ENCODE peak calls at places on chromosomes 13 and 19, in ten cellular contexts. H is Peyer's patch, O is psoas muscle, S is WERI-Rb-1, I is uterus, E is endodermal cell, L is fibroblast of lung, P is A673, T is esophagus squamous epithelium, G is upper lobe of left lung. C is an unnamed sample.

GRCh38 chr19:35883920-35884319 is 15.5 kb downstream of the APLP1 start:
- DNase-seq in G (no peak), H (no peak), P (no peak), I (no peak), S (no peak), O (no peak), L (no peak), T (no peak), E (no peak), C (no peak)

GRCh38 chr13:99178636-99179035 is 22.0 kb upstream of the UBAC2 start:
- DNase-seq in P (no peak), L (no peak), H (no peak), O (no peak), T (no peak), I (no peak), G (no peak), E (no peak), S (no peak), C (no peak)

GRCh38 chr19:55540619-55541018 is 3.7 kb upstream of the SBK2 start:
- DNase-seq in E (no peak), I (no peak), O (peak; percentile 46), T (no peak), G (no peak), H (no peak), L (no peak), P (no peak), S (peak; percentile 78), C (peak; percentile 51)

GRCh38 chr13:65677906-65678305 is 1552.2 kb downstream of the PCDH9 start:
- DNase-seq in S (no peak), T (no peak), P (no peak), I (no peak), O (no peak), E (no peak), H (no peak), G (no peak), L (peak; percentile 37), C (peak; percentile 45)

GRCh38 chr19:3443840-3444694 is 36.3 kb downstream of the SMIM24 start:
- DNase-seq in E (peak; percentile 91), S (no peak), P (no peak), O (no peak), I (no peak), H (no peak), T (no peak), L (peak; percentile 15), G (no peak), C (peak; percentile 71)

GRCh38 chr13:64639206-64639605 is 2590.9 kb downstream of the PCDH9 start:
- DNase-seq in P (peak; percentile 7), I (no peak), T (no peak), G (no peak), E (no peak), S (no peak), O (no peak), H (no peak), L (no peak), C (no peak)

GRCh38 chr13:39663958-39664357 is 8.5 kb downstream of the COG6 start:
- DNase-seq in I (no peak), L (no peak), P (no peak), G (no peak), H (no peak), E (no peak), S (no peak), T (no peak), O (no peak), C (no peak)

GRCh38 chr13:95099541-95099940 is 201.7 kb downstream of the ABCC4 start:
- DNase-seq in I (no peak), E (no peak), P (no peak), O (no peak), L (peak; percentile 81), H (no peak), G (no peak), T (no peak), S (no peak), C (peak; percentile 77)

GRCh38 chr13:26061947-26062346 is 10.1 kb upstream of the SHISA2 start:
- DNase-seq in G (no peak), S (no peak), E (no peak), L (peak; percentile 93), P (no peak), O (no peak), T (no peak), H (no peak), I (no peak), C (peak; percentile 90)

GRCh38 chr13:26060366-26060765 is 8.6 kb upstream of the SHISA2 start:
- DNase-seq in I (no peak), H (no peak), L (no peak), E (peak; percentile 7), O (no peak), T (no peak), P (no peak), S (no peak), G (no peak), C (no peak)

GRCh38 chr13:26067601-26068000 is 15.8 kb upstream of the SHISA2 start:
- DNase-seq in L (no peak), I (no peak), H (no peak), P (no peak), S (no peak), G (no peak), T (no peak), O (no peak), E (no peak), C (no peak)

GRCh38 chr13:26058704-26059103 is 6.9 kb upstream of the SHISA2 start:
- DNase-seq in I (no peak), E (peak; percentile 24), L (no peak), S (no peak), T (no peak), P (no peak), G (no peak), H (no peak), O (no peak), C (no peak)

DNA sequence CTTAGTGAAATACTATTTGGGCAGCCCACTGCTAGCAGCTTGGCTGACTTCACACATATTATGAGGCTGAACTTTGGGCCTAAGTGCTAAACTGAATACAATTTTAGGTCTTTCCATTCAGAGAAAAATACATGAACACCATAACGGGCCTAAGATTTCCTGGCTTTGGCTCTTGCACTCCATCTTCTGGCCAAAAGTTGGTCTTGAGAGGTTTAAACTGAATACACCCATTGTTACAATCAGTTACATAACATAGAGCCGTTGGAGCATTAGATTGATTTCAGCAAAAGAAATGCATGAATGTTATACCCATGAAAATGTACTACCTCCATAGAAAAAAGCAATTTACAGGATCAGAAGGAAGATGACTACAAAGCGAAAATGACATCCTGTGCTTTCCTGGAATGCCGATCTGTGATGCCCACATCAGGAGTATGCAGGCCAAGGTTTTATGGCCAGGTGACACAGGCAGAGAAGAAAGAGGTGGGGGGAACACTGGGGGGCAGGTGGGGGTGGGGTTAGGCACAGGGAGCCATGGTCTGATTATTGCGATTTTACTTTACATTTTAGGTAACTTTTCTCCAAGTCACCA is 11.1 kb upstream of the SHISA2 start:
- DNase-seq in G (no peak), I (no peak), P (peak; percentile 71), T (no peak), H (no peak), S (peak; percentile 67), O (no peak), E (peak; percentile 68), L (peak; percentile 58), C (no peak)
- TF ChIP-seq CTCF in G (peak; percentile 57), I (peak; percentile 17), P (peak; percentile 77), T (peak; percentile 49), H (peak; percentile 40), S (peak; percentile 74), O (peak; percentile 72), E (peak; percentile 88), L (peak; percentile 68), C (peak; percentile 68)

DNA sequence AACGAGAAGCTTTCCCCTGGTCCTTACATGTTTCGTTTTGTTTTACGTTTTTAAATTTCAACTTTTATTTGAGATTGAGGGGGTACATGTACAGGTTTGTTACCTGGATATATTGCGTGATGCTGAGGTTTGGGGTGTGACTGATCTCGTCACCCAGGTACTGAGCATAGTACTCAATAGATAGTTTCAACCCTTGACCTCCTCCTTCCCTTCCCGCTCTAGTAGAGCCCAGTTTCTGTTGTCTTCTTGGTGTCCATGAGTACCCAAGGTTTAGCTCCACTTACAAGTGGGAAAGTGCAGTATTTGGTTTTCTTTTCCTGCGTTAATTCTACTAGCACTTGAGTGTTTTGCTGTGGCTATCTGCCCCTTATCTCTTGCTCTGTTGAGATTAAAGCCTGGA is 47.1 kb downstream of the ARHGEF18 start:
- DNase-seq in S (no peak), T (no peak), E (no peak), O (no peak), H (no peak), G (no peak), I (no peak), P (no peak), L (no peak), C (no peak)
- H3K27ac ChIP-seq in S (no peak overlapping the region), T (no peak overlapping the region), E (no peak overlapping the region), O (peak overlapping the region; percentile 85), H (peak overlapping the region; percentile 89), G (peak overlapping the region; percentile 91), I (no peak overlapping the region), P (peak overlapping the region; percentile 82), L (peak overlapping the region; percentile 53), C (peak overlapping the region; percentile 58)

GRCh38 chr13:112107289-112107688 is 40.3 kb downstream of the SOX1 start:
- DNase-seq in H (no peak), S (no peak), P (no peak), G (no peak), L (no peak), O (no peak), T (no peak), I (no peak), E (no peak), C (no peak)

GRCh38 chr13:112105244-112105681 is 38.3 kb downstream of the SOX1 start:
- DNase-seq in I (no peak), P (no peak), S (no peak), G (no peak), O (no peak), T (no peak), E (peak; percentile 67), L (no peak), H (no peak), C (no peak)

GRCh38 chr13:112104873-112105234 is 37.9 kb downstream of the SOX1 start:
- DNase-seq in H (no peak), G (no peak), I (no peak), S (no peak), L (no peak), P (peak; percentile 25), T (no peak), O (no peak), E (no peak), C (no peak)

GRCh38 chr13:112105884-112106283 is 38.9 kb downstream of the SOX1 start:
- DNase-seq in E (peak; percentile 80), G (no peak), O (no peak), S (no peak), I (no peak), T (no peak), H (no peak), L (no peak), P (no peak), C (peak; percentile 73)

DNA sequence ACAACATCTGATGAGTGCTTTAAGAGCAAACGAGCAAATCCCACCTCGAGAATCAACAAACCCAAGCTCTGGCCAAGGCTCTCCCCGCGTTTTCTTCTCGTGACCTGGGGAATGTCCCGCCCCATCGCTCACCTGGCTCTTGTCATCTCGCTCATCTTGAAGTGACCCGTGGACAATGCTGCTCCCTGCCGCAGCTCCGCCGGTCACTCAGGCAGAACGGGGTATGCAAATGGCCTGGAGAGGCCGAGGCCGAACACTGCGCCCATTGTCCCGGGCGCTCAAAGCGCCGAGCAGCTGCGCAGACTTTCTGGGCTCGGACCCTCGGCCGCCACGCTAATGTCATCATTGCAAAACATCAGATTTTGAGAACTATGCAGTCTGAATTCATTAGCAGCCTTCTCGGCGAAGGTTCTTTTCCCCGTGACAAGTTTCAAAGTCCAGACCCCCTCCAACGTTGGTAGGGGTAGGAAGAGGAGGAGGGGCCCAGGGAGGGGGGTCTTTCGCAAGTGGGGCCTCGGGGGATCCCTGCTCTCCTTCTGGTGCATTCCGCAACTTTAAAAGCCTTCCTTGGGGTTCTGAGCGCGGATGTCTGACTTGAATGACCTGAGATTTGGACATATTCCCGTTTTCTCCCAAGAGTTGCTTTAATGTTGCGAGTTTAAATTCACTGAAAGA is 39.7 kb downstream of the SOX1 start:
- DNase-seq in L (no peak), G (no peak), O (no peak), T (no peak), H (no peak), P (no peak), S (no peak), E (peak; percentile 73), I (no peak), C (peak; percentile 70)
- H3K27me3 ChIP-seq in L (no peaks in the 10 kb centered on the region), G (peaks cover 36% of the 10 kb centered on the region), O (peaks cover 25% of the 10 kb centered on the region), T (peaks cover 36% of the 10 kb centered on the region), H (peaks cover 36% of the 10 kb centered on the region), P (peaks cover 43% of the 10 kb centered on the region), S (peaks cover 98% of the 10 kb centered on the region), E (peaks cover 100% of the 10 kb centered on the region), I (peaks cover 23% of the 10 kb centered on the region), C (peaks cover 6% of the 10 kb centered on the region)

GRCh38 chr19:9835507-9835949 is 410 bp downstream of the PIN1 start:
- DNase-seq in O (no peak), T (no peak), E (no peak), P (no peak), L (no peak), I (no peak), S (no peak), H (no peak), G (no peak), C (no peak)

GRCh38 chr19:9838324-9838723 is 3.2 kb downstream of the PIN1 start:
- DNase-seq in G (no peak), I (no peak), T (no peak), H (no peak), O (no peak), E (no peak), P (no peak), L (no peak), S (no peak), C (no peak)

GRCh38 chr19:9834302-9834725 is 804 bp upstream of the PIN1 start:
- DNase-seq in T (no peak), L (no peak), P (no peak), G (no peak), E (no peak), O (no peak), S (no peak), H (no peak), I (no peak), C (no peak)

GRCh38 chr19:9836021-9836420 is 903 bp downstream of the PIN1 start:
- DNase-seq in P (peak; percentile 60), G (no peak), O (no peak), S (no peak), L (peak; percentile 22), H (no peak), I (no peak), E (no peak), T (no peak), C (no peak)

DNA sequence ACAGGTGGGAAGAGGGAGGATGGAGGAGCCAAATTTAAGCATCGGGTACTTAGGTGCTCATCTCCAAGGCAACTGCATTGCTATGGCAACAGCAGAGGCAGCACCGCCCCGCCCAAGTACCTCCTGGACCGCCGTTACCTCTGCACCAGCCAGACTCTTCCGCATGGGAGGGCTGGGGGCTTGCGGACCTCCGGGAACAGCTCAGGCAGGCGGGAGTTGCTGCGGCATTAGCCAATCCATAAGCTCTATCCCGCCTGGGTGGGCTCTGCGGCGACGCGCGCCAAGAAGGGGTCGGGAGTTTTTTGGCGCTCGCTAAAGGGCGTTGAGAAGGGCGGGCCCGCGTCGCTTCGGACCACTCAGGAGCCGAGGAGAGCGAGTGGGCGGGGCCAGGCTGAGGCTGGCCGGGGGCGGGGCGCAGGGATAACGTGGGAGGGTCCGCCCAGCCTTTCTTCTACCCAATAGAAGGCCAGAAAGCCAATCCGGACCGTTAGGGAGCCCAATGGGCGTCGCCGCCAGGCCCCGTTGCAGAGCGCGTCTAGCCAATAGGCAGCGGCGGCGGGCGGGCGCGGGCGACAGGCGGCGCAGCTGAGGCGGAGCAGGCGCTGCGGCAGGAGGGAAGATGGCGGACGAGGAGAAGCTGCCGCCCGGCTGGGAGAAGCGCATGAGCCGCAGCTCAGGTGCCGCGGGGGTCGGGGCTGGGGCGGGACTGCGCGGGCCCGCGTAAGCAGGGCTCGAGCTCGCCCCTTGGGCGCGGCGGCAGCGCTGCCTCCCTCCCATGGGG is at the start of gene PIN1:
- DNase-seq in O (peak; percentile 99), L (peak; percentile 97), H (peak; percentile 100), T (peak; percentile 93), P (peak; percentile 99), I (peak; percentile 99), E (peak; percentile 99), S (peak; percentile 99), G (peak; percentile 99), C (peak; percentile 100)
- TF ChIP-seq CTCF in O (peak; percentile 64), L (peak; percentile 39), H (peak; percentile 81), T (peak; percentile 49), P (peak; percentile 59), I (peak; percentile 42), E (peak; percentile 74), S (peak; percentile 49), G (peak; percentile 80), C (peak; percentile 37)